ENCODE peak calls at places on chromosomes 7 and 10, in nine cellular contexts. M is DMS 273 treated with DMSO at 0.1 percent for 48 hours; K is NCI-H460; G is KBM-7; J is NCI-H1105 treated with DMSO at 0.1 percent for 48 hours; W is GF-D8; A is neural progenitor cell; D is COR-L47; H is activated CD8-positive, alpha-beta memory T cell treated with anti-CD3 and anti-CD28 coated beads for 48 hours. Y is an unnamed sample.

GRCh38 chr7:127674361-127674760 is 22.4 kb downstream of the SND1 start:
- DNase-seq in K (no peak), H (no peak), A (no peak), J (no peak), G (no peak), M (no peak), D (no peak), W (no peak), Y (no peak)

GRCh38 chr7:41702635-41703371 is at the start of gene INHBA:
- DNase-seq in H (no peak), M (no peak), J (no peak), D (no peak), G (no peak), W (no peak), K (peak), A (no peak), Y (no peak)

GRCh38 chr7:48033922-48034321 is 1.4 kb upstream of the C7orf57 start:
- DNase-seq in W (no peak), H (no peak), D (no peak), G (no peak), A (no peak), M (no peak), J (no peak), K (no peak), Y (no peak)

GRCh38 chr7:151598045-151598444 is 78.3 kb upstream of the RHEB start:
- DNase-seq in D (no peak), H (no peak), K (no peak), A (no peak), G (no peak), M (no peak), J (no peak), W (no peak), Y (no peak)

GRCh38 chr10:99667108-99667751 is 7.9 kb downstream of the ENTPD7 start:
- DNase-seq in G (no peak), D (no peak), J (no peak), M (no peak), K (no peak), W (no peak), A (no peak), H (no peak), Y (no peak)

GRCh38 chr10:71266147-71266917 is 52.7 kb upstream of the SLC29A3 start:
- DNase-seq in A (no peak), G (no peak), J (no peak), D (peak), K (peak), H (no peak), M (no peak), W (no peak), Y (no peak)

GRCh38 chr7:87359366-87359765 is 13.9 kb downstream of the CROT start:
- DNase-seq in W (no peak), M (no peak), J (no peak), G (no peak), H (no peak), A (no peak), K (no peak), D (no peak), Y (no peak)

GRCh38 chr10:114698271-114699185 is 40.5 kb upstream of the ABLIM1 start:
- DNase-seq in W (no peak), G (no peak), D (no peak), H (no peak), M (no peak), J (no peak), A (no peak), K (no peak), Y (no peak)

GRCh38 chr7:1245596-1245995 is 12.9 kb downstream of the UNCX start:
- DNase-seq in G (no peak), A (peak), D (no peak), J (no peak), K (no peak), W (no peak), M (no peak), H (no peak), Y (no peak)

GRCh38 chr7:77425151-77426051 is 9.3 kb upstream of the GSAP start:
- DNase-seq in D (no peak), K (peak), M (no peak), W (no peak), G (no peak), J (no peak), A (peak), H (no peak), Y (no peak)

GRCh38 chr10:44921061-44921460 is 9.9 kb downstream of the TMEM72 start:
- DNase-seq in J (no peak), D (no peak), A (no peak), W (no peak), M (no peak), K (no peak), G (no peak), H (no peak), Y (no peak)

GRCh38 chr7:30642789-30643188 is 39.5 kb downstream of the CRHR2 start:
- DNase-seq in J (no peak), A (no peak), W (no peak), H (no peak), K (no peak), M (no peak), G (no peak), D (no peak), Y (no peak)

GRCh38 chr10:30992671-30993070 is 39.0 kb downstream of the ZNF438 start:
- DNase-seq in K (no peak), J (no peak), M (no peak), D (no peak), W (no peak), G (no peak), A (no peak), H (no peak), Y (no peak)

GRCh38 chr7:93515144-93515543 is 59.4 kb downstream of the CALCR start:
- DNase-seq in M (no peak), J (no peak), D (no peak), W (no peak), G (no peak), H (no peak), K (no peak), A (no peak), Y (no peak)

GRCh38 chr10:113562108-113562507 is 9.3 kb downstream of the HABP2 start:
- DNase-seq in J (no peak), H (no peak), W (no peak), A (no peak), M (no peak), G (no peak), D (no peak), K (no peak), Y (no peak)

GRCh38 chr7:17095951-17096350 is 202.5 kb upstream of the AHR start:
- DNase-seq in J (no peak), H (no peak), G (no peak), W (no peak), A (no peak), K (no peak), D (no peak), M (no peak), Y (no peak)

GRCh38 chr10:100705139-100705538 is 40.2 kb upstream of the PAX2 start:
- DNase-seq in J (no peak), K (no peak), A (no peak), H (no peak), M (no peak), G (no peak), W (no peak), D (no peak), Y (no peak)

GRCh38 chr7:112411186-112411795 is 39.0 kb upstream of the IFRD1 start:
- DNase-seq in D (peak), A (no peak), J (peak), G (no peak), M (peak), K (peak), W (no peak), H (no peak), Y (no peak)

GRCh38 chr7:22403344-22403743 is 46.4 kb upstream of the RAPGEF5 start:
- DNase-seq in A (no peak), M (no peak), D (no peak), W (no peak), G (no peak), K (no peak), J (no peak), H (no peak), Y (no peak)

GRCh38 chr10:68792115-68792514 is 35.2 kb upstream of the STOX1 start:
- DNase-seq in H (no peak), W (no peak), K (no peak), D (no peak), J (no peak), M (no peak), A (no peak), G (no peak), Y (no peak)

GRCh38 chr7:45710271-45711160 is 136.3 kb downstream of the ADCY1 start:
- DNase-seq in K (no peak), M (no peak), J (no peak), A (no peak), H (no peak), G (no peak), W (no peak), D (no peak), Y (no peak)

GRCh38 chr7:51138121-51139085 is 178.2 kb downstream of the COBL start:
- DNase-seq in G (no peak), K (no peak), M (no peak), J (peak), A (no peak), D (peak), H (no peak), W (no peak), Y (no peak)

GRCh38 chr10:124565565-124566221 is 104.1 kb downstream of the LHPP start:
- DNase-seq in H (no peak), W (no peak), D (peak), A (peak), K (peak), J (no peak), G (peak), M (no peak), Y (no peak)

GRCh38 chr10:110544958-110545537 is 22.4 kb upstream of the SMC3 start:
- DNase-seq in W (no peak), K (no peak), J (no peak), D (no peak), G (no peak), A (no peak), H (no peak), M (no peak), Y (no peak)

GRCh38 chr7:130356121-130356759 is 11.6 kb downstream of the CPA5 start:
- DNase-seq in W (no peak), A (peak), H (no peak), K (peak), J (no peak), M (peak), D (no peak), G (peak), Y (no peak)

GRCh38 chr7:114931656-114932011 is 9.7 kb downstream of the MDFIC start:
- DNase-seq in M (no peak), K (no peak), W (no peak), H (no peak), J (no peak), A (no peak), D (no peak), G (no peak), Y (no peak)

GRCh38 chr7:80218723-80219122 is 84.1 kb downstream of the GNAI1 start:
- DNase-seq in K (peak), W (no peak), G (no peak), A (no peak), D (no peak), M (no peak), H (no peak), J (no peak), Y (no peak)

GRCh38 chr10:49149881-49150280 is 16.1 kb upstream of the FAM170B start:
- DNase-seq in D (no peak), G (no peak), M (no peak), K (no peak), W (no peak), H (no peak), J (no peak), A (no peak), Y (no peak)

GRCh38 chr7:136741941-136742340 is 126.5 kb upstream of the CHRM2 start:
- DNase-seq in K (no peak), A (no peak), D (no peak), H (no peak), M (no peak), W (no peak), G (no peak), J (no peak), Y (no peak)

GRCh38 chr10:80283536-80284199 is 5.8 kb downstream of the MAT1A start:
- DNase-seq in D (no peak), J (no peak), A (no peak), M (no peak), W (no peak), H (no peak), G (no peak), K (no peak), Y (no peak)

GRCh38 chr7:55129409-55130078 is 110.7 kb downstream of the EGFR start:
- DNase-seq in D (no peak), G (no peak), A (no peak), J (no peak), W (no peak), H (no peak), K (no peak), M (no peak), Y (no peak)

GRCh38 chr10:100939763-100940344 is 27.1 kb downstream of the SLF2 start:
- DNase-seq in D (no peak), K (no peak), J (no peak), A (no peak), G (no peak), H (no peak), W (no peak), M (no peak), Y (no peak)

GRCh38 chr7:80858141-80858903 is 60.5 kb downstream of the SEMA3C start:
- DNase-seq in J (peak), M (no peak), D (no peak), K (no peak), H (no peak), W (no peak), A (no peak), G (no peak), Y (no peak)

GRCh38 chr7:996089-996872 is 13.3 kb downstream of the CYP2W1 start:
- DNase-seq in W (no peak), A (no peak), M (no peak), H (no peak), G (no peak), J (no peak), K (no peak), D (no peak), Y (no peak)

GRCh38 chr10:15419279-15419874 is 48.3 kb upstream of the FAM171A1 start:
- DNase-seq in W (no peak), H (no peak), G (peak), A (peak), M (peak), K (peak), J (no peak), D (no peak), Y (no peak)

GRCh38 chr10:124700293-124701037 is 43.7 kb downstream of the FAM53B start:
- DNase-seq in K (no peak), J (no peak), W (no peak), D (no peak), G (no peak), M (no peak), A (no peak), H (no peak), Y (no peak)

GRCh38 chr7:31724696-31725095 is 37.7 kb downstream of the PPP1R17 start:
- DNase-seq in M (no peak), W (no peak), A (no peak), H (no peak), J (no peak), K (no peak), G (no peak), D (no peak), Y (no peak)

Y was measured in stimulated activated effector memory CD8-positive, alpha-beta T cell treated with anti-CD3 and anti-CD28 coated beads, Interleukin-12 subunit alpha, Interleukin-12 subunit beta, amount 100 ng/mL, for 72 hours.